ENCODE peak calls at places on chromosomes 12 and 14, in nine cellular contexts. One of them, this sample, is unnamed.

GRCh38 chr14:95850429-95850828 is 26.2 kb upstream of the TUNAR start:
- DNase-seq in progenitor cell of endocrine pancreas: no peak
- DNase-seq in pancreas: no peak
- DNase-seq in heart right ventricle: no peak
- DNase-seq in psoas muscle: no peak
- DNase-seq in fibroblast of mammary gland: no peak
- DNase-seq in AG10803: no peak
- DNase-seq in kidney epithelial cell: no peak
- DNase-seq in Peyer's patch: no peak
- DNase-seq in this sample: no peak

GRCh38 chr12:81078469-81079196 is 754 bp downstream of the ACSS3 start:
- DNase-seq in heart right ventricle: no peak
- DNase-seq in psoas muscle: no peak
- DNase-seq in AG10803: peak
- DNase-seq in pancreas: no peak
- DNase-seq in Peyer's patch: no peak
- DNase-seq in fibroblast of mammary gland: peak
- DNase-seq in progenitor cell of endocrine pancreas: no peak
- DNase-seq in kidney epithelial cell: no peak
- DNase-seq in this sample: no peak

GRCh38 chr14:71372411-71372838 is 465.2 kb downstream of the PCNX1 start:
- DNase-seq in AG10803: peak
- DNase-seq in heart right ventricle: no peak
- DNase-seq in fibroblast of mammary gland: peak
- DNase-seq in psoas muscle: no peak
- DNase-seq in pancreas: no peak
- DNase-seq in progenitor cell of endocrine pancreas: no peak
- DNase-seq in kidney epithelial cell: no peak
- DNase-seq in Peyer's patch: no peak
- DNase-seq in this sample: no peak

GRCh38 chr14:61653507-61653906 is 41.8 kb upstream of the HIF1A start:
- DNase-seq in heart right ventricle: no peak
- DNase-seq in kidney epithelial cell: no peak
- DNase-seq in progenitor cell of endocrine pancreas: no peak
- DNase-seq in AG10803: peak
- DNase-seq in pancreas: no peak
- DNase-seq in fibroblast of mammary gland: peak
- DNase-seq in Peyer's patch: no peak
- DNase-seq in psoas muscle: no peak
- DNase-seq in this sample: peak

GRCh38 chr12:49515266-49515665 is 23.6 kb upstream of the KCNH3 start:
- DNase-seq in progenitor cell of endocrine pancreas: no peak
- DNase-seq in fibroblast of mammary gland: peak
- DNase-seq in heart right ventricle: no peak
- DNase-seq in psoas muscle: no peak
- DNase-seq in kidney epithelial cell: peak
- DNase-seq in AG10803: peak
- DNase-seq in Peyer's patch: no peak
- DNase-seq in pancreas: no peak
- DNase-seq in this sample: no peak

GRCh38 chr12:46219892-46220655 is 48.8 kb downstream of the SLC38A1 start:
- DNase-seq in pancreas: no peak
- DNase-seq in AG10803: peak
- DNase-seq in kidney epithelial cell: peak
- DNase-seq in progenitor cell of endocrine pancreas: no peak
- DNase-seq in Peyer's patch: peak
- DNase-seq in heart right ventricle: no peak
- DNase-seq in psoas muscle: no peak
- DNase-seq in fibroblast of mammary gland: peak
- DNase-seq in this sample: no peak

GRCh38 chr14:57290753-57291152 is 22.0 kb downstream of the AP5M1 start:
- DNase-seq in AG10803: no peak
- DNase-seq in Peyer's patch: no peak
- DNase-seq in pancreas: no peak
- DNase-seq in kidney epithelial cell: no peak
- DNase-seq in psoas muscle: no peak
- DNase-seq in progenitor cell of endocrine pancreas: no peak
- DNase-seq in heart right ventricle: no peak
- DNase-seq in fibroblast of mammary gland: no peak
- DNase-seq in this sample: no peak

GRCh38 chr12:104513681-104514080 is 56.9 kb downstream of the CHST11 start:
- DNase-seq in AG10803: no peak
- DNase-seq in progenitor cell of endocrine pancreas: no peak
- DNase-seq in heart right ventricle: no peak
- DNase-seq in psoas muscle: no peak
- DNase-seq in fibroblast of mammary gland: peak
- DNase-seq in pancreas: no peak
- DNase-seq in Peyer's patch: no peak
- DNase-seq in kidney epithelial cell: no peak
- DNase-seq in this sample: no peak

GRCh38 chr12:10121278-10121677 is 8.7 kb downstream of the CLEC7A start:
- DNase-seq in heart right ventricle: no peak
- DNase-seq in psoas muscle: no peak
- DNase-seq in kidney epithelial cell: no peak
- DNase-seq in AG10803: no peak
- DNase-seq in fibroblast of mammary gland: no peak
- DNase-seq in pancreas: no peak
- DNase-seq in Peyer's patch: no peak
- DNase-seq in progenitor cell of endocrine pancreas: no peak
- DNase-seq in this sample: no peak

GRCh38 chr12:69688021-69688420 is 11.1 kb downstream of the BEST3 start:
- DNase-seq in progenitor cell of endocrine pancreas: no peak
- DNase-seq in fibroblast of mammary gland: no peak
- DNase-seq in AG10803: peak
- DNase-seq in heart right ventricle: no peak
- DNase-seq in psoas muscle: no peak
- DNase-seq in pancreas: no peak
- DNase-seq in Peyer's patch: no peak
- DNase-seq in kidney epithelial cell: peak
- DNase-seq in this sample: no peak

GRCh38 chr12:9588749-9589148 is 19.0 kb downstream of the KLRB1 start:
- DNase-seq in Peyer's patch: no peak
- DNase-seq in psoas muscle: no peak
- DNase-seq in heart right ventricle: no peak
- DNase-seq in progenitor cell of endocrine pancreas: no peak
- DNase-seq in kidney epithelial cell: no peak
- DNase-seq in fibroblast of mammary gland: peak
- DNase-seq in pancreas: no peak
- DNase-seq in AG10803: no peak
- DNase-seq in this sample: no peak

GRCh38 chr12:127253797-127254196 is 1013.2 kb upstream of the TMEM132C start:
- DNase-seq in AG10803: no peak
- DNase-seq in pancreas: no peak
- DNase-seq in Peyer's patch: no peak
- DNase-seq in progenitor cell of endocrine pancreas: no peak
- DNase-seq in kidney epithelial cell: no peak
- DNase-seq in fibroblast of mammary gland: no peak
- DNase-seq in psoas muscle: no peak
- DNase-seq in heart right ventricle: no peak
- DNase-seq in this sample: no peak

GRCh38 chr14:35400707-35401421 is 3.7 kb downstream of the NFKBIA start:
- DNase-seq in heart right ventricle: no peak
- DNase-seq in pancreas: no peak
- DNase-seq in kidney epithelial cell: no peak
- DNase-seq in Peyer's patch: no peak
- DNase-seq in AG10803: no peak
- DNase-seq in progenitor cell of endocrine pancreas: no peak
- DNase-seq in fibroblast of mammary gland: no peak
- DNase-seq in psoas muscle: peak
- DNase-seq in this sample: no peak

GRCh38 chr12:46459881-46460545 is 87.4 kb upstream of the SLC38A2 start:
- DNase-seq in fibroblast of mammary gland: no peak
- DNase-seq in AG10803: no peak
- DNase-seq in pancreas: no peak
- DNase-seq in psoas muscle: no peak
- DNase-seq in Peyer's patch: peak
- DNase-seq in progenitor cell of endocrine pancreas: no peak
- DNase-seq in heart right ventricle: no peak
- DNase-seq in kidney epithelial cell: no peak
- DNase-seq in this sample: no peak

GRCh38 chr14:97116546-97116945 is 319.4 kb downstream of the VRK1 start:
- DNase-seq in psoas muscle: no peak
- DNase-seq in AG10803: no peak
- DNase-seq in heart right ventricle: no peak
- DNase-seq in kidney epithelial cell: no peak
- DNase-seq in Peyer's patch: no peak
- DNase-seq in fibroblast of mammary gland: no peak
- DNase-seq in pancreas: no peak
- DNase-seq in progenitor cell of endocrine pancreas: no peak
- DNase-seq in this sample: no peak

GRCh38 chr12:132065203-132065602 is 78.9 kb downstream of the DDX51 start:
- DNase-seq in Peyer's patch: no peak
- DNase-seq in AG10803: no peak
- DNase-seq in progenitor cell of endocrine pancreas: no peak
- DNase-seq in kidney epithelial cell: no peak
- DNase-seq in fibroblast of mammary gland: no peak
- DNase-seq in psoas muscle: no peak
- DNase-seq in pancreas: no peak
- DNase-seq in heart right ventricle: no peak
- DNase-seq in this sample: no peak

GRCh38 chr12:65229441-65229840 is 49.0 kb upstream of the MSRB3 start:
- DNase-seq in heart right ventricle: no peak
- DNase-seq in pancreas: no peak
- DNase-seq in psoas muscle: no peak
- DNase-seq in Peyer's patch: no peak
- DNase-seq in fibroblast of mammary gland: peak
- DNase-seq in kidney epithelial cell: no peak
- DNase-seq in progenitor cell of endocrine pancreas: no peak
- DNase-seq in AG10803: peak
- DNase-seq in this sample: no peak

GRCh38 chr12:57133916-57134315 is 5.6 kb downstream of the LRP1 start:
- DNase-seq in kidney epithelial cell: no peak
- DNase-seq in progenitor cell of endocrine pancreas: no peak
- DNase-seq in Peyer's patch: no peak
- DNase-seq in psoas muscle: no peak
- DNase-seq in pancreas: no peak
- DNase-seq in heart right ventricle: peak
- DNase-seq in AG10803: no peak
- DNase-seq in fibroblast of mammary gland: no peak
- DNase-seq in this sample: no peak

GRCh38 chr12:58046281-58046680 is 104.9 kb downstream of the ATP23 start:
- DNase-seq in AG10803: no peak
- DNase-seq in progenitor cell of endocrine pancreas: no peak
- DNase-seq in heart right ventricle: no peak
- DNase-seq in pancreas: no peak
- DNase-seq in kidney epithelial cell: no peak
- DNase-seq in fibroblast of mammary gland: peak
- DNase-seq in Peyer's patch: no peak
- DNase-seq in psoas muscle: no peak
- DNase-seq in this sample: no peak

GRCh38 chr12:48105867-48106563 is at the start of gene SENP1:
- DNase-seq in fibroblast of mammary gland: peak
- DNase-seq in pancreas: peak
- DNase-seq in progenitor cell of endocrine pancreas: peak
- DNase-seq in kidney epithelial cell: peak
- DNase-seq in psoas muscle: peak
- DNase-seq in Peyer's patch: peak
- DNase-seq in AG10803: peak
- DNase-seq in heart right ventricle: peak
- DNase-seq in this sample: peak
- TF ChIP-seq CTCF in fibroblast of mammary gland: peak
- TF ChIP-seq CTCF in pancreas: peak
- TF ChIP-seq CTCF in progenitor cell of endocrine pancreas: peak
- TF ChIP-seq CTCF in kidney epithelial cell: peak
- TF ChIP-seq CTCF in psoas muscle: no peak
- TF ChIP-seq CTCF in Peyer's patch: peak
- TF ChIP-seq CTCF in AG10803: peak
- TF ChIP-seq CTCF in heart right ventricle: no peak
- TF ChIP-seq CTCF in this sample: peak

GRCh38 chr14:106286697-106287290 is 760.4 kb downstream of the TMEM121 start:
- DNase-seq in psoas muscle: no peak
- DNase-seq in heart right ventricle: no peak
- DNase-seq in fibroblast of mammary gland: no peak
- DNase-seq in progenitor cell of endocrine pancreas: no peak
- DNase-seq in pancreas: no peak
- DNase-seq in kidney epithelial cell: no peak
- DNase-seq in AG10803: no peak
- DNase-seq in Peyer's patch: no peak
- DNase-seq in this sample: no peak
- TF ChIP-seq CTCF in psoas muscle: no peak
- TF ChIP-seq CTCF in heart right ventricle: no peak
- TF ChIP-seq CTCF in fibroblast of mammary gland: no peak
- TF ChIP-seq CTCF in progenitor cell of endocrine pancreas: no peak
- TF ChIP-seq CTCF in pancreas: peak
- TF ChIP-seq CTCF in kidney epithelial cell: no peak
- TF ChIP-seq CTCF in AG10803: no peak
- TF ChIP-seq CTCF in Peyer's patch: no peak
- TF ChIP-seq CTCF in this sample: no peak

GRCh38 chr12:71846322-71846940 is 6.9 kb downstream of the TBC1D15 start:
- DNase-seq in psoas muscle: no peak
- DNase-seq in AG10803: peak
- DNase-seq in pancreas: no peak
- DNase-seq in Peyer's patch: no peak
- DNase-seq in fibroblast of mammary gland: peak
- DNase-seq in heart right ventricle: no peak
- DNase-seq in progenitor cell of endocrine pancreas: no peak
- DNase-seq in kidney epithelial cell: no peak
- DNase-seq in this sample: no peak
- TF ChIP-seq CTCF in psoas muscle: peak
- TF ChIP-seq CTCF in AG10803: peak
- TF ChIP-seq CTCF in pancreas: peak
- TF ChIP-seq CTCF in Peyer's patch: peak
- TF ChIP-seq CTCF in fibroblast of mammary gland: peak
- TF ChIP-seq CTCF in heart right ventricle: no peak
- TF ChIP-seq CTCF in progenitor cell of endocrine pancreas: peak
- TF ChIP-seq CTCF in kidney epithelial cell: peak
- TF ChIP-seq CTCF in this sample: peak

GRCh38 chr12:107133462-107133861 is 40.1 kb upstream of the CRY1 start:
- DNase-seq in AG10803: no peak
- DNase-seq in kidney epithelial cell: no peak
- DNase-seq in fibroblast of mammary gland: no peak
- DNase-seq in psoas muscle: no peak
- DNase-seq in pancreas: no peak
- DNase-seq in Peyer's patch: no peak
- DNase-seq in heart right ventricle: no peak
- DNase-seq in progenitor cell of endocrine pancreas: no peak
- DNase-seq in this sample: no peak

GRCh38 chr12:107130830-107131760 is 37.7 kb upstream of the CRY1 start:
- DNase-seq in progenitor cell of endocrine pancreas: no peak
- DNase-seq in AG10803: no peak
- DNase-seq in kidney epithelial cell: no peak
- DNase-seq in fibroblast of mammary gland: no peak
- DNase-seq in pancreas: no peak
- DNase-seq in heart right ventricle: no peak
- DNase-seq in Peyer's patch: no peak
- DNase-seq in psoas muscle: no peak
- DNase-seq in this sample: no peak

GRCh38 chr12:107131832-107132616 is 38.7 kb upstream of the CRY1 start:
- DNase-seq in kidney epithelial cell: peak
- DNase-seq in heart right ventricle: no peak
- DNase-seq in fibroblast of mammary gland: peak
- DNase-seq in psoas muscle: no peak
- DNase-seq in Peyer's patch: no peak
- DNase-seq in AG10803: peak
- DNase-seq in pancreas: peak
- DNase-seq in progenitor cell of endocrine pancreas: peak
- DNase-seq in this sample: no peak

GRCh38 chr12:107135177-107135576 is 41.8 kb upstream of the CRY1 start:
- DNase-seq in heart right ventricle: no peak
- DNase-seq in progenitor cell of endocrine pancreas: no peak
- DNase-seq in Peyer's patch: no peak
- DNase-seq in kidney epithelial cell: no peak
- DNase-seq in psoas muscle: no peak
- DNase-seq in pancreas: no peak
- DNase-seq in fibroblast of mammary gland: no peak
- DNase-seq in AG10803: no peak
- DNase-seq in this sample: no peak

GRCh38 chr12:107134558-107134957 is 41.2 kb upstream of the CRY1 start:
- DNase-seq in kidney epithelial cell: no peak
- DNase-seq in psoas muscle: no peak
- DNase-seq in AG10803: no peak
- DNase-seq in heart right ventricle: no peak
- DNase-seq in pancreas: peak
- DNase-seq in progenitor cell of endocrine pancreas: no peak
- DNase-seq in fibroblast of mammary gland: peak
- DNase-seq in Peyer's patch: no peak
- DNase-seq in this sample: no peak
- TF ChIP-seq CTCF in kidney epithelial cell: peak
- TF ChIP-seq CTCF in psoas muscle: no peak
- TF ChIP-seq CTCF in AG10803: peak
- TF ChIP-seq CTCF in heart right ventricle: no peak
- TF ChIP-seq CTCF in pancreas: no peak
- TF ChIP-seq CTCF in progenitor cell of endocrine pancreas: peak
- TF ChIP-seq CTCF in fibroblast of mammary gland: peak
- TF ChIP-seq CTCF in Peyer's patch: no peak
- TF ChIP-seq CTCF in this sample: no peak

This sample was measured in right atrium auricular region.